ENCODE peak calls at places on chromosomes 7 and 10, in ten cellular contexts. One of them, this sample, is unnamed.

GRCh38 chr10:1605999-1606940 is 131.1 kb downstream of the ADARB2 start:
- DNase-seq in suprapubic skin: no peak
- DNase-seq in lower leg skin: no peak
- DNase-seq in foreskin fibroblast: no peak
- DNase-seq in astrocyte of the cerebellum: no peak
- DNase-seq in Calu3: no peak
- DNase-seq in fibroblast of lung: no peak
- DNase-seq in breast epithelium: no peak
- DNase-seq in BJ: no peak
- DNase-seq in H1: no peak
- DNase-seq in this sample: no peak

GRCh38 chr7:40115941-40116340 is 18.5 kb downstream of the MPLKIP start:
- DNase-seq in suprapubic skin: no peak
- DNase-seq in lower leg skin: no peak
- DNase-seq in foreskin fibroblast: no peak
- DNase-seq in astrocyte of the cerebellum: no peak
- DNase-seq in Calu3: no peak
- DNase-seq in fibroblast of lung: no peak
- DNase-seq in breast epithelium: no peak
- DNase-seq in BJ: no peak
- DNase-seq in H1: no peak
- DNase-seq in this sample: no peak

GRCh38 chr10:43968961-43969360 is 320.3 kb upstream of the ZNF32 start:
- DNase-seq in suprapubic skin: no peak
- DNase-seq in lower leg skin: no peak
- DNase-seq in foreskin fibroblast: no peak
- DNase-seq in astrocyte of the cerebellum: no peak
- DNase-seq in Calu3: no peak
- DNase-seq in fibroblast of lung: no peak
- DNase-seq in breast epithelium: no peak
- DNase-seq in BJ: no peak
- DNase-seq in H1: no peak
- DNase-seq in this sample: no peak

GRCh38 chr10:117221156-117221711 is 19.7 kb upstream of the SLC18A2 start:
- DNase-seq in suprapubic skin: no peak
- DNase-seq in lower leg skin: no peak
- DNase-seq in foreskin fibroblast: no peak
- DNase-seq in astrocyte of the cerebellum: no peak
- DNase-seq in Calu3: peak
- DNase-seq in fibroblast of lung: peak
- DNase-seq in breast epithelium: no peak
- DNase-seq in BJ: no peak
- DNase-seq in H1: peak
- DNase-seq in this sample: no peak

GRCh38 chr7:115332691-115333090 is 410.8 kb downstream of the MDFIC start:
- DNase-seq in suprapubic skin: no peak
- DNase-seq in lower leg skin: no peak
- DNase-seq in foreskin fibroblast: peak
- DNase-seq in astrocyte of the cerebellum: no peak
- DNase-seq in Calu3: no peak
- DNase-seq in fibroblast of lung: no peak
- DNase-seq in breast epithelium: no peak
- DNase-seq in BJ: no peak
- DNase-seq in H1: no peak
- DNase-seq in this sample: no peak

GRCh38 chr10:126908225-126908624 is 3.0 kb downstream of the DOCK1 start:
- DNase-seq in suprapubic skin: no peak
- DNase-seq in lower leg skin: no peak
- DNase-seq in foreskin fibroblast: no peak
- DNase-seq in astrocyte of the cerebellum: no peak
- DNase-seq in Calu3: no peak
- DNase-seq in fibroblast of lung: peak
- DNase-seq in breast epithelium: no peak
- DNase-seq in BJ: no peak
- DNase-seq in H1: no peak
- DNase-seq in this sample: no peak

GRCh38 chr10:101837753-101838152 is 5.8 kb downstream of the KCNIP2 start:
- DNase-seq in suprapubic skin: no peak
- DNase-seq in lower leg skin: no peak
- DNase-seq in foreskin fibroblast: no peak
- DNase-seq in astrocyte of the cerebellum: no peak
- DNase-seq in Calu3: no peak
- DNase-seq in fibroblast of lung: no peak
- DNase-seq in breast epithelium: no peak
- DNase-seq in BJ: no peak
- DNase-seq in H1: no peak
- DNase-seq in this sample: peak

GRCh38 chr10:15088428-15089261 is at the start of gene ACBD7:
- DNase-seq in suprapubic skin: peak
- DNase-seq in lower leg skin: peak
- DNase-seq in foreskin fibroblast: peak
- DNase-seq in astrocyte of the cerebellum: peak
- DNase-seq in Calu3: peak
- DNase-seq in fibroblast of lung: peak
- DNase-seq in breast epithelium: peak
- DNase-seq in BJ: peak
- DNase-seq in H1: peak
- DNase-seq in this sample: no peak

GRCh38 chr10:3898821-3899220 is 113.8 kb upstream of the KLF6 start:
- DNase-seq in suprapubic skin: no peak
- DNase-seq in lower leg skin: no peak
- DNase-seq in foreskin fibroblast: no peak
- DNase-seq in astrocyte of the cerebellum: no peak
- DNase-seq in Calu3: peak
- DNase-seq in fibroblast of lung: peak
- DNase-seq in breast epithelium: no peak
- DNase-seq in BJ: no peak
- DNase-seq in H1: no peak
- DNase-seq in this sample: no peak

GRCh38 chr7:12210179-12211053 is 678 bp upstream of the TMEM106B start:
- DNase-seq in suprapubic skin: no peak
- DNase-seq in lower leg skin: no peak
- DNase-seq in foreskin fibroblast: no peak
- DNase-seq in astrocyte of the cerebellum: no peak
- DNase-seq in Calu3: peak
- DNase-seq in fibroblast of lung: peak
- DNase-seq in breast epithelium: no peak
- DNase-seq in BJ: no peak
- DNase-seq in H1: no peak
- DNase-seq in this sample: no peak

GRCh38 chr10:79266543-79267312 is 80.5 kb upstream of the PPIF start:
- DNase-seq in suprapubic skin: peak
- DNase-seq in lower leg skin: peak
- DNase-seq in foreskin fibroblast: peak
- DNase-seq in astrocyte of the cerebellum: peak
- DNase-seq in Calu3: no peak
- DNase-seq in fibroblast of lung: peak
- DNase-seq in breast epithelium: no peak
- DNase-seq in BJ: peak
- DNase-seq in H1: no peak
- DNase-seq in this sample: no peak

GRCh38 chr10:79268717-79269116 is 78.6 kb upstream of the PPIF start:
- DNase-seq in suprapubic skin: no peak
- DNase-seq in lower leg skin: no peak
- DNase-seq in foreskin fibroblast: no peak
- DNase-seq in astrocyte of the cerebellum: no peak
- DNase-seq in Calu3: no peak
- DNase-seq in fibroblast of lung: no peak
- DNase-seq in breast epithelium: no peak
- DNase-seq in BJ: no peak
- DNase-seq in H1: no peak
- DNase-seq in this sample: no peak

GRCh38 chr10:79268100-79268670 is 79.1 kb upstream of the PPIF start:
- DNase-seq in suprapubic skin: no peak
- DNase-seq in lower leg skin: no peak
- DNase-seq in foreskin fibroblast: peak
- DNase-seq in astrocyte of the cerebellum: no peak
- DNase-seq in Calu3: no peak
- DNase-seq in fibroblast of lung: peak
- DNase-seq in breast epithelium: no peak
- DNase-seq in BJ: no peak
- DNase-seq in H1: no peak
- DNase-seq in this sample: no peak

GRCh38 chr10:79266092-79266491 is 81.2 kb upstream of the PPIF start:
- DNase-seq in suprapubic skin: no peak
- DNase-seq in lower leg skin: no peak
- DNase-seq in foreskin fibroblast: no peak
- DNase-seq in astrocyte of the cerebellum: no peak
- DNase-seq in Calu3: no peak
- DNase-seq in fibroblast of lung: peak
- DNase-seq in breast epithelium: no peak
- DNase-seq in BJ: no peak
- DNase-seq in H1: no peak
- DNase-seq in this sample: no peak

DNA sequence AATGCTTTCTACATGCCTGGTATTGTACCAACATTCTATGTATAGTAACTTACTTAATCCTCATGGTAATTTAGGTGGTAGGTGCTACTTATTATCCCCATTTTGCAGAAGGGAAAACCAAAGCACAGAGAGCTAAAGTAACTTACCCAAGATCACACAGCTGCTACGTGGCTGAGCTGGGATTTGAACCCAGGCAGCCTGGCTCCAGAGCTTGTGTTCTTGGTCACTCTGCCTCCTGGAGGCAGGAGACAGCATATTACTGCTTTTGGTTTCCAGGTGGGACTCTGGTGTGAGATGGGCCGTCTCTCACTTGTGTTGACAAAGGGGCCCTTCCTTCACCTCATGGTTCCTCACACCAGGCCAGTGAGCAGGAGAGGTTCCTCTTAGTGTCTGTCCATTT is 79.8 kb upstream of the PPIF start:
- DNase-seq in suprapubic skin: no peak
- DNase-seq in lower leg skin: no peak
- DNase-seq in foreskin fibroblast: no peak
- DNase-seq in astrocyte of the cerebellum: no peak
- DNase-seq in Calu3: no peak
- DNase-seq in fibroblast of lung: no peak
- DNase-seq in breast epithelium: no peak
- DNase-seq in BJ: no peak
- DNase-seq in H1: no peak
- DNase-seq in this sample: no peak
- TF ChIP-seq CTCF in suprapubic skin: no peak
- TF ChIP-seq CTCF in lower leg skin: no peak
- TF ChIP-seq CTCF in foreskin fibroblast: peak
- TF ChIP-seq CTCF in astrocyte of the cerebellum: peak
- TF ChIP-seq CTCF in Calu3: no peak
- TF ChIP-seq CTCF in fibroblast of lung: no peak
- TF ChIP-seq CTCF in breast epithelium: no peak
- TF ChIP-seq CTCF in BJ: no peak
- TF ChIP-seq CTCF in H1: peak
- TF ChIP-seq CTCF in this sample: peak

DNA sequence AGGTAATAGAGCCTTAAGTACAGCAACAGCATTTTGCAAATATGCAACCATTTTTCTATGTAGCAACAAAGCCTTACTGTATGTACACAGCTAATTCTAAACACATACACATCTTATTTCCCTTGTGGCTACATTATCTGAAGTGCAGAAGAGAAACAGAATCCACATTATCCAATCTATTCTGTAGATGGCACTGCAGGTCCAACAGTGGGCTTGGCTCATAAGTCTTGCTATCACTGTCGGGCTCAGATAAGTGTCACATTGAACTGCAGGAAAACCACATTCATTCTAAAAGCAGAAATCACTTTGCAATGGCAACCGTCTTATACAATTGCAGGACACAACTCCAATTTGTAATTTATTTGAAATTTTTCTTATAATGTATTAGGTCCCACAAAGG is 109.8 kb upstream of the NOBOX start:
- DNase-seq in suprapubic skin: no peak
- DNase-seq in lower leg skin: no peak
- DNase-seq in foreskin fibroblast: no peak
- DNase-seq in astrocyte of the cerebellum: no peak
- DNase-seq in Calu3: no peak
- DNase-seq in fibroblast of lung: no peak
- DNase-seq in breast epithelium: no peak
- DNase-seq in BJ: no peak
- DNase-seq in H1: no peak
- DNase-seq in this sample: no peak
- TF ChIP-seq CTCF in suprapubic skin: no peak
- TF ChIP-seq CTCF in lower leg skin: no peak
- TF ChIP-seq CTCF in foreskin fibroblast: no peak
- TF ChIP-seq CTCF in astrocyte of the cerebellum: no peak
- TF ChIP-seq CTCF in Calu3: no peak
- TF ChIP-seq CTCF in fibroblast of lung: no peak
- TF ChIP-seq CTCF in breast epithelium: no peak
- TF ChIP-seq CTCF in BJ: no peak
- TF ChIP-seq CTCF in H1: peak
- TF ChIP-seq CTCF in this sample: peak

GRCh38 chr10:103711351-103711994 is 143.9 kb downstream of the SH3PXD2A start:
- DNase-seq in suprapubic skin: no peak
- DNase-seq in lower leg skin: no peak
- DNase-seq in foreskin fibroblast: no peak
- DNase-seq in astrocyte of the cerebellum: no peak
- DNase-seq in Calu3: no peak
- DNase-seq in fibroblast of lung: no peak
- DNase-seq in breast epithelium: no peak
- DNase-seq in BJ: no peak
- DNase-seq in H1: no peak
- DNase-seq in this sample: no peak
- TF ChIP-seq CTCF in suprapubic skin: no peak
- TF ChIP-seq CTCF in lower leg skin: no peak
- TF ChIP-seq CTCF in foreskin fibroblast: no peak
- TF ChIP-seq CTCF in astrocyte of the cerebellum: peak
- TF ChIP-seq CTCF in Calu3: peak
- TF ChIP-seq CTCF in fibroblast of lung: no peak
- TF ChIP-seq CTCF in breast epithelium: no peak
- TF ChIP-seq CTCF in BJ: peak
- TF ChIP-seq CTCF in H1: peak
- TF ChIP-seq CTCF in this sample: peak

GRCh38 chr10:119245272-119245671 is 37.9 kb downstream of the GRK5 start:
- DNase-seq in suprapubic skin: no peak
- DNase-seq in lower leg skin: no peak
- DNase-seq in foreskin fibroblast: no peak
- DNase-seq in astrocyte of the cerebellum: no peak
- DNase-seq in Calu3: no peak
- DNase-seq in fibroblast of lung: no peak
- DNase-seq in breast epithelium: no peak
- DNase-seq in BJ: no peak
- DNase-seq in H1: no peak
- DNase-seq in this sample: no peak

GRCh38 chr10:119243967-119244366 is 36.6 kb downstream of the GRK5 start:
- DNase-seq in suprapubic skin: no peak
- DNase-seq in lower leg skin: no peak
- DNase-seq in foreskin fibroblast: no peak
- DNase-seq in astrocyte of the cerebellum: no peak
- DNase-seq in Calu3: no peak
- DNase-seq in fibroblast of lung: no peak
- DNase-seq in breast epithelium: no peak
- DNase-seq in BJ: no peak
- DNase-seq in H1: no peak
- DNase-seq in this sample: no peak

GRCh38 chr10:119248681-119249080 is 41.3 kb downstream of the GRK5 start:
- DNase-seq in suprapubic skin: no peak
- DNase-seq in lower leg skin: no peak
- DNase-seq in foreskin fibroblast: no peak
- DNase-seq in astrocyte of the cerebellum: no peak
- DNase-seq in Calu3: no peak
- DNase-seq in fibroblast of lung: no peak
- DNase-seq in breast epithelium: no peak
- DNase-seq in BJ: no peak
- DNase-seq in H1: no peak
- DNase-seq in this sample: no peak

GRCh38 chr10:119247550-119247894 is 40.2 kb downstream of the GRK5 start:
- DNase-seq in suprapubic skin: no peak
- DNase-seq in lower leg skin: no peak
- DNase-seq in foreskin fibroblast: no peak
- DNase-seq in astrocyte of the cerebellum: no peak
- DNase-seq in Calu3: no peak
- DNase-seq in fibroblast of lung: no peak
- DNase-seq in breast epithelium: no peak
- DNase-seq in BJ: no peak
- DNase-seq in H1: no peak
- DNase-seq in this sample: no peak

GRCh38 chr10:119246862-119247549 is 39.6 kb downstream of the GRK5 start:
- DNase-seq in suprapubic skin: no peak
- DNase-seq in lower leg skin: no peak
- DNase-seq in foreskin fibroblast: peak
- DNase-seq in astrocyte of the cerebellum: peak
- DNase-seq in Calu3: no peak
- DNase-seq in fibroblast of lung: peak
- DNase-seq in breast epithelium: no peak
- DNase-seq in BJ: peak
- DNase-seq in H1: no peak
- DNase-seq in this sample: peak
- TF ChIP-seq CTCF in suprapubic skin: no peak
- TF ChIP-seq CTCF in lower leg skin: no peak
- TF ChIP-seq CTCF in foreskin fibroblast: no peak
- TF ChIP-seq CTCF in astrocyte of the cerebellum: no peak
- TF ChIP-seq CTCF in Calu3: no peak
- TF ChIP-seq CTCF in fibroblast of lung: no peak
- TF ChIP-seq CTCF in breast epithelium: no peak
- TF ChIP-seq CTCF in BJ: peak
- TF ChIP-seq CTCF in H1: no peak
- TF ChIP-seq CTCF in this sample: peak

This sample was measured in chondrocyte.